ENCODE peak calls at places on chromosomes 11 and 22, in eight cellular contexts. Q is upper lobe of right lung, U is thoracic aorta, M is AG10803, Z is adrenal gland, D is fibroblast of the aortic adventitia, R is cardiac muscle cell, P is thyroid gland. J is an unnamed sample.

GRCh38 chr11:33987975-33988580 is 63.5 kb upstream of the CAPRIN1 start:
- DNase-seq in Q (peak), U (peak), M (peak), Z (peak), D (peak), R (peak), P (peak), J (peak)

GRCh38 chr11:3885855-3886254 is 30.4 kb downstream of the STIM1 start:
- DNase-seq in Q (no peak), U (no peak), M (no peak), Z (no peak), D (no peak), R (no peak), P (no peak), J (no peak)

GRCh38 chr11:118609380-118610219 is 2.2 kb downstream of the PHLDB1 start:
- DNase-seq in Q (no peak), U (no peak), M (peak), Z (no peak), D (peak), R (peak), P (no peak), J (no peak)

GRCh38 chr11:104653011-104653806 is 245.1 kb downstream of the CASP12 start:
- DNase-seq in Q (no peak), U (no peak), M (peak), Z (peak), D (peak), R (peak), P (no peak), J (peak)

GRCh38 chr11:65043881-65044501 is 3.0 kb downstream of the SAC3D1 start:
- DNase-seq in Q (peak), U (no peak), M (peak), Z (peak), D (peak), R (peak), P (no peak), J (no peak)

GRCh38 chr11:114354076-114354475 is 46.2 kb downstream of the C11orf71 start:
- DNase-seq in Q (no peak), U (no peak), M (peak), Z (no peak), D (peak), R (peak), P (no peak), J (peak)

GRCh38 chr22:28943501-28943879 is 60.1 kb downstream of the ZNRF3 start:
- DNase-seq in Q (no peak), U (no peak), M (no peak), Z (peak), D (no peak), R (no peak), P (no peak), J (no peak)

GRCh38 chr11:71946144-71946571 is 17.3 kb downstream of the RNF121 start:
- DNase-seq in Q (no peak), U (no peak), M (peak), Z (peak), D (peak), R (peak), P (no peak), J (peak)

GRCh38 chr11:95791385-95792033 is 1.2 kb downstream of the CEP57 start:
- DNase-seq in Q (no peak), U (no peak), M (no peak), Z (no peak), D (peak), R (no peak), P (no peak), J (no peak)

GRCh38 chr22:29689201-29689871 is 30.5 kb upstream of the CABP7 start:
- DNase-seq in Q (no peak), U (no peak), M (no peak), Z (no peak), D (no peak), R (no peak), P (no peak), J (no peak)

GRCh38 chr11:14232652-14233051 is 126.3 kb downstream of the RRAS2 start:
- DNase-seq in Q (no peak), U (no peak), M (no peak), Z (no peak), D (no peak), R (no peak), P (no peak), J (no peak)
- TF ChIP-seq CTCF in Q (peak), U (no peak), M (peak), Z (peak), D (peak), R (peak), P (peak), J (peak)

DNA sequence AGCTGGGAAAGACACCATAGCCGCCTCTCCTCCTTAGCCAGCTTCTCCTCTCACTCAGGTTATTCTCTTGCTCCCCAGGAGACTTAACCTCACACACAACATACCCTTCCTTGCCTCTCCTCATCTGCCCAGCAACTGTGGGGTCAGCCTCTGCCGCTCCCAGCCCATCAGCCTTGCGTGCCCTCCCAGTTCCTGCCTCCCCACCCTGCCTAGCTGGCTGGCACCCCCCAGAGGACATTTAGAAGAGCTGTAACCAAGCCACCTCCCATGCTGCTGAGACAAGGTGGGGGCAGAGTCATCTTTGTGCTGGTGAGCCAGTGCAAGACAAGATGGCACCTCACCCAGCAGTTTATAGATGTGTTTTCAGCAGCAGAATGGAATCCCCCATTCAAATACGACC is 38.2 kb downstream of the TOM1 start:
- DNase-seq in Q (no peak), U (no peak), M (no peak), Z (no peak), D (no peak), R (no peak), P (no peak), J (no peak)
- TF ChIP-seq CTCF in Q (no peak), U (no peak), M (no peak), Z (no peak), D (no peak), R (no peak), P (no peak), J (peak)

GRCh38 chr11:59923813-59924212 is 14.4 kb upstream of the OOSP1 start:
- DNase-seq in Q (no peak), U (no peak), M (no peak), Z (no peak), D (peak), R (peak), P (no peak), J (peak)

GRCh38 chr11:59918494-59918893 is 19.7 kb upstream of the OOSP1 start:
- DNase-seq in Q (no peak), U (no peak), M (peak), Z (no peak), D (peak), R (peak), P (no peak), J (peak)

GRCh38 chr11:59918987-59919589 is 19.1 kb upstream of the OOSP1 start:
- DNase-seq in Q (no peak), U (no peak), M (peak), Z (peak), D (peak), R (peak), P (no peak), J (peak)
- TF ChIP-seq CTCF in Q (peak), U (no peak), M (peak), Z (peak), D (peak), R (peak), P (peak), J (peak)

DNA sequence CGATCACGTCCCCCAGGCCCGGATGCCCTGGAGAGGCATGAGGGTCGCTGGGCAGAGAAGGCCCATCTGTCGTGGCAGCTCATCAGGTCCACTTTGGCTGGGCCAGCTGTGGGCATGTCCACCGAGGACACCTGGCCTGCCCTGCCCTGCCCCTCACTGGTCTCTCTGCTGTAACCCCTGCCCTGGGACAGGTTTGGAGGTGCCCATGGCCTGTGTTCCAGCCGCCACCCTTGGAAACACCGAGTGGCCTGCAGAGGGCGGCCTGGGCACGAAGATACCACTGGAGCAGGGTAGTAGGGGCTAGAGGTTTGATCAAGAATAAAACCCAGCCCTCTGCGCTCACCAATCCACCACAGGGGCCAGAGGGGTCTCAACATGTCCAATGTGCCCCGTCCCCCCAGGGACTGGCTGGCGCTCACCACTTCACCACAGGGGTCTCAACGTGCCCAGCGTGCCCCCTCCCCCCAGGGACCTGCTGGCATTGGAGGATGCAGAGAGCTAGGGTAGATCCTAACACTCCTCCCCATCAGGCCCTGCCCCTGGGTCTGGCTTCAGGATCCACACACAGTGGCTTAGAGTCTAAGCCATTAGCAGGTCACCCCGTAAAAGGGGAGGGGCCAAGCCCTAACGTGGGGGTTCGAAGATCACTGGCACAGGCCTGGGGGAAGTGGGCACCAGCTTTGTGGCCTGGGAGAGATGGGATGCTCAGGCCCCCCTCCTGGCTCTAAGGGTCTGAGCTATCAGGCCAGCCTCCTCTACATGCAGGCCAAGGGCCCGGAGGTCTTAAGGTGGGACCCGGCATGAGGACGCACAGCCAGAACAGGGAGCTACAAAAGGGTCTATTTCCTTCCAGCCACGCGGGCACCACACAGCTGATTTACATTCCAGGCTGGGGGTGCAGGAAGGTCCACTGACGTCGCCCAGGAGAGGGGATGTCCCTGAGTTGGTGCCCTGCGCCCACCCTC is 1.3 kb upstream of the HDAC10 start:
- DNase-seq in Q (peak), U (no peak), M (peak), Z (peak), D (peak), R (peak), P (peak), J (peak)
- TF ChIP-seq CTCF in Q (peak), U (peak), M (peak), Z (peak), D (peak), R (peak), P (peak), J (peak)

GRCh38 chr11:68021167-68021787 is 9.2 kb upstream of the NDUFS8 start:
- DNase-seq in Q (no peak), U (no peak), M (no peak), Z (peak), D (no peak), R (no peak), P (peak), J (no peak)
- TF ChIP-seq CTCF in Q (peak), U (no peak), M (no peak), Z (peak), D (peak), R (peak), P (peak), J (peak)

GRCh38 chr22:42074153-42074750 is at the start of gene PHETA2:
- DNase-seq in Q (peak), U (no peak), M (peak), Z (peak), D (peak), R (peak), P (peak), J (peak)
- TF ChIP-seq CTCF in Q (peak), U (peak), M (peak), Z (peak), D (peak), R (peak), P (peak), J (peak)

DNA sequence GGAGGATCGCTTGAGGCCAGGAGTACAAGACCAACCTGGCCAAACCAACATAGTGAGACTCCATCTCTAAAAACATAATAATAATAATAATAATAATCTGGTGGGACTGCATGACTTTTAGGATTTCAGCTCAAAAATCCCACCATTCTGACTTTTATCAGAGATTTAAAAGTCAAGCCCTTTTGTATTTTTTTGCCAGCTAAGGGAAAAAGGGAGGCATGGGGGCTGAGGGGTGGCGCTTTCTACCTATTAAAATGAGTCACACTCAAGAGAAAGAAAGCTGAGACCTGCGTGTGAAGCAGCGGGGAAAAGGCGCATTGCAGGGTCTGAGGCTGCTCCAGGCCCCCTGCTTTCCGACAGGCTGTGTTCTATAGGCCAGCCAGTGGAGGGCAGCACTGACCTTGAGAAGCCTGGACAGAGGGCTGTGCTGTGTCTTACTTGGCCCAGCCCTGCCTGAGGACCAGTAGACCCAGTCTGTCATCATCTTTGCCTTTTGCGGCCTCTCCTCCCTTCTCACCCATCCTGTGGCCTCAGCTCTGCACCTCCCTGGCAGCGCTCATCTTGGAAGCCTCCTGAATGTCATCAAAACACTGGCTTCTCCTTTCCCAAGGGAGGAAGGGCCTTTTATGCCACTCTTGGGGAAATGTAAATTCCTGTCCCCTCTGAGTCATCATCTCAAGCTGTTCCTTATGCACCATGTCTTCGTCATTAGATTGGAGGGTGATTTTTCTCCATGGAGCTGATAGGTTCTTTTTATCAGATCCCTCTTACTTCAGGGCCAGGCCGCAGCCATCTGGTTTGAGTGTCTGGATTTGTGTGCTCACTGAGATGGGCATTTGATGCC is 12.7 kb upstream of the MAPK8IP1 start:
- DNase-seq in Q (peak), U (no peak), M (peak), Z (peak), D (peak), R (peak), P (peak), J (peak)
- TF ChIP-seq CTCF in Q (peak), U (peak), M (peak), Z (peak), D (peak), R (peak), P (peak), J (peak)

J was measured in choroid plexus epithelial cell.